ENCODE peak calls at places on chromosome 3, in seven cellular contexts. A, U, O, R, V, I and H are unnamed samples.

GRCh38 chr3:147394168-147394941 is 12.0 kb downstream of the ZIC4 start:
- DNase-seq in A (no peak), U (no peak), O (no peak), R (no peak), V (no peak), I (no peak), H (no peak)

GRCh38 chr3:58566398-58567250 is 10.6 kb downstream of the FAM107A start:
- DNase-seq in A (no peak), U (no peak), O (no peak), R (no peak), V (no peak), I (no peak), H (no peak)

GRCh38 chr3:25573386-25574171 is 91.1 kb downstream of the TOP2B start:
- DNase-seq in A (no peak), U (no peak), O (no peak), R (no peak), V (no peak), I (no peak), H (no peak)

GRCh38 chr3:108060331-108060730 is 30.5 kb downstream of the CD47 start:
- DNase-seq in A (no peak), U (no peak), O (no peak), R (no peak), V (peak; percentile 62), I (no peak), H (no peak)

GRCh38 chr3:172905480-172905850 is 154.9 kb downstream of the ECT2 start:
- DNase-seq in A (no peak), U (no peak), O (no peak), R (no peak), V (no peak), I (no peak), H (no peak)

GRCh38 chr3:142902356-142902755 is 13.5 kb upstream of the PCOLCE2 start:
- DNase-seq in A (no peak), U (no peak), O (no peak), R (no peak), V (no peak), I (no peak), H (no peak)

GRCh38 chr3:144054766-144055165 is 83.1 kb downstream of the DIPK2A start:
- DNase-seq in A (no peak), U (no peak), O (no peak), R (no peak), V (no peak), I (no peak), H (no peak)

GRCh38 chr3:120274739-120275167 is 10.3 kb downstream of the GPR156 start:
- DNase-seq in A (no peak), U (no peak), O (peak; percentile 44), R (no peak), V (peak; percentile 2), I (no peak), H (no peak)

GRCh38 chr3:188242426-188243123 is 88.6 kb downstream of the LPP start:
- DNase-seq in A (no peak), U (no peak), O (no peak), R (no peak), V (no peak), I (no peak), H (no peak)

GRCh38 chr3:100796556-100796955 is 87.3 kb downstream of the TFG start:
- DNase-seq in A (no peak), U (no peak), O (no peak), R (no peak), V (no peak), I (no peak), H (no peak)

GRCh38 chr3:4401441-4401840 is 65.6 kb downstream of the SUMF1 start:
- DNase-seq in A (no peak), U (no peak), O (no peak), R (no peak), V (no peak), I (no peak), H (peak; percentile 66)

GRCh38 chr3:188316021-188316722 is 162.2 kb downstream of the LPP start:
- DNase-seq in A (no peak), U (no peak), O (no peak), R (no peak), V (no peak), I (no peak), H (no peak)

GRCh38 chr3:72319202-72320095 is 528.8 kb downstream of the SHQ1 start:
- DNase-seq in A (no peak), U (no peak), O (no peak), R (no peak), V (no peak), I (no peak), H (no peak)

GRCh38 chr3:115790759-115791158 is 167.4 kb downstream of the GAP43 start:
- DNase-seq in A (peak; percentile 30), U (no peak), O (no peak), R (peak; percentile 22), V (peak; percentile 83), I (peak; percentile 53), H (peak; percentile 65)

GRCh38 chr3:37526511-37526910 is 335.2 kb upstream of the CTDSPL start:
- DNase-seq in A (no peak), U (no peak), O (peak; percentile 87), R (no peak), V (peak; percentile 6), I (no peak), H (no peak)

GRCh38 chr3:118075873-118076272 is 958.8 kb downstream of the IGSF11 start:
- DNase-seq in A (no peak), U (no peak), O (no peak), R (no peak), V (peak; percentile 26), I (no peak), H (no peak)

GRCh38 chr3:138463724-138464489 is 29.5 kb downstream of the ESYT3 start:
- DNase-seq in A (no peak), U (no peak), O (no peak), R (no peak), V (no peak), I (no peak), H (no peak)

GRCh38 chr3:98670020-98670419 is 76.6 kb upstream of the CPOX start:
- DNase-seq in A (no peak), U (no peak), O (no peak), R (no peak), V (no peak), I (no peak), H (no peak)